ENCODE peak calls at places on chromosomes 5 and 9, in nine cellular contexts. One of them, this sample, is unnamed.

GRCh38 chr5:158139161-158139560 is 280.2 kb upstream of the CLINT1 start:
- DNase-seq in kidney epithelial cell: no peak
- DNase-seq in right atrium auricular region: no peak
- DNase-seq in H1: no peak
- DNase-seq in HCT116: no peak
- DNase-seq in lung: no peak
- DNase-seq in uterus: no peak
- DNase-seq in tibial artery: no peak
- DNase-seq in left ventricle myocardium inferior: no peak
- DNase-seq in this sample: peak

GRCh38 chr5:132540764-132541163 is 2.6 kb downstream of the IL5 start:
- DNase-seq in kidney epithelial cell: no peak
- DNase-seq in right atrium auricular region: no peak
- DNase-seq in H1: no peak
- DNase-seq in HCT116: no peak
- DNase-seq in lung: no peak
- DNase-seq in uterus: no peak
- DNase-seq in tibial artery: no peak
- DNase-seq in left ventricle myocardium inferior: no peak
- DNase-seq in this sample: no peak

GRCh38 chr9:18274693-18275092 is 199.3 kb upstream of the ADAMTSL1 start:
- DNase-seq in kidney epithelial cell: no peak
- DNase-seq in right atrium auricular region: no peak
- DNase-seq in H1: no peak
- DNase-seq in HCT116: no peak
- DNase-seq in lung: no peak
- DNase-seq in uterus: no peak
- DNase-seq in tibial artery: no peak
- DNase-seq in left ventricle myocardium inferior: no peak
- DNase-seq in this sample: no peak

GRCh38 chr5:6193315-6193714 is 185.0 kb downstream of the MED10 start:
- DNase-seq in kidney epithelial cell: no peak
- DNase-seq in right atrium auricular region: peak
- DNase-seq in H1: no peak
- DNase-seq in HCT116: no peak
- DNase-seq in lung: peak
- DNase-seq in uterus: no peak
- DNase-seq in tibial artery: no peak
- DNase-seq in left ventricle myocardium inferior: no peak
- DNase-seq in this sample: no peak

GRCh38 chr5:172550096-172550765 is 90.8 kb upstream of the NEURL1B start:
- DNase-seq in kidney epithelial cell: no peak
- DNase-seq in right atrium auricular region: no peak
- DNase-seq in H1: no peak
- DNase-seq in HCT116: no peak
- DNase-seq in lung: no peak
- DNase-seq in uterus: no peak
- DNase-seq in tibial artery: no peak
- DNase-seq in left ventricle myocardium inferior: no peak
- DNase-seq in this sample: no peak

GRCh38 chr5:858726-859125 is 7.9 kb upstream of the ZDHHC11 start:
- DNase-seq in kidney epithelial cell: no peak
- DNase-seq in right atrium auricular region: no peak
- DNase-seq in H1: no peak
- DNase-seq in HCT116: no peak
- DNase-seq in lung: no peak
- DNase-seq in uterus: no peak
- DNase-seq in tibial artery: no peak
- DNase-seq in left ventricle myocardium inferior: no peak
- DNase-seq in this sample: no peak

GRCh38 chr5:17951392-17952169 is 317.3 kb downstream of the TAF11L14 start:
- DNase-seq in kidney epithelial cell: no peak
- DNase-seq in right atrium auricular region: no peak
- DNase-seq in H1: peak
- DNase-seq in HCT116: no peak
- DNase-seq in lung: no peak
- DNase-seq in uterus: no peak
- DNase-seq in tibial artery: no peak
- DNase-seq in left ventricle myocardium inferior: no peak
- DNase-seq in this sample: no peak

GRCh38 chr9:76943071-76943470 is 37.2 kb upstream of the PRUNE2 start:
- DNase-seq in kidney epithelial cell: no peak
- DNase-seq in right atrium auricular region: no peak
- DNase-seq in H1: no peak
- DNase-seq in HCT116: no peak
- DNase-seq in lung: no peak
- DNase-seq in uterus: no peak
- DNase-seq in tibial artery: no peak
- DNase-seq in left ventricle myocardium inferior: no peak
- DNase-seq in this sample: no peak

GRCh38 chr5:143074414-143074996 is 304.3 kb downstream of the ARHGAP26 start:
- DNase-seq in kidney epithelial cell: no peak
- DNase-seq in right atrium auricular region: no peak
- DNase-seq in H1: no peak
- DNase-seq in HCT116: no peak
- DNase-seq in lung: no peak
- DNase-seq in uterus: no peak
- DNase-seq in tibial artery: no peak
- DNase-seq in left ventricle myocardium inferior: no peak
- DNase-seq in this sample: no peak

GRCh38 chr5:158770506-158770905 is 329.2 kb downstream of the EBF1 start:
- DNase-seq in kidney epithelial cell: no peak
- DNase-seq in right atrium auricular region: no peak
- DNase-seq in H1: peak
- DNase-seq in HCT116: peak
- DNase-seq in lung: no peak
- DNase-seq in uterus: no peak
- DNase-seq in tibial artery: no peak
- DNase-seq in left ventricle myocardium inferior: no peak
- DNase-seq in this sample: no peak

GRCh38 chr9:125472926-125473701 is 211.5 kb downstream of the GAPVD1 start:
- DNase-seq in kidney epithelial cell: no peak
- DNase-seq in right atrium auricular region: no peak
- DNase-seq in H1: no peak
- DNase-seq in HCT116: no peak
- DNase-seq in lung: peak
- DNase-seq in uterus: peak
- DNase-seq in tibial artery: no peak
- DNase-seq in left ventricle myocardium inferior: peak
- DNase-seq in this sample: peak

GRCh38 chr5:174399411-174399810 is 325.0 kb upstream of the MSX2 start:
- DNase-seq in kidney epithelial cell: no peak
- DNase-seq in right atrium auricular region: no peak
- DNase-seq in H1: no peak
- DNase-seq in HCT116: no peak
- DNase-seq in lung: no peak
- DNase-seq in uterus: no peak
- DNase-seq in tibial artery: no peak
- DNase-seq in left ventricle myocardium inferior: no peak
- DNase-seq in this sample: no peak

GRCh38 chr5:163385276-163385675 is 52.1 kb upstream of the CCNG1 start:
- DNase-seq in kidney epithelial cell: no peak
- DNase-seq in right atrium auricular region: peak
- DNase-seq in H1: no peak
- DNase-seq in HCT116: no peak
- DNase-seq in lung: no peak
- DNase-seq in uterus: no peak
- DNase-seq in tibial artery: peak
- DNase-seq in left ventricle myocardium inferior: peak
- DNase-seq in this sample: no peak

GRCh38 chr9:17807670-17808282 is 228.9 kb downstream of the SH3GL2 start:
- DNase-seq in kidney epithelial cell: no peak
- DNase-seq in right atrium auricular region: no peak
- DNase-seq in H1: no peak
- DNase-seq in HCT116: no peak
- DNase-seq in lung: no peak
- DNase-seq in uterus: no peak
- DNase-seq in tibial artery: no peak
- DNase-seq in left ventricle myocardium inferior: no peak
- DNase-seq in this sample: no peak

GRCh38 chr5:158634713-158635112 is 465.0 kb downstream of the EBF1 start:
- DNase-seq in kidney epithelial cell: no peak
- DNase-seq in right atrium auricular region: no peak
- DNase-seq in H1: no peak
- DNase-seq in HCT116: no peak
- DNase-seq in lung: no peak
- DNase-seq in uterus: no peak
- DNase-seq in tibial artery: no peak
- DNase-seq in left ventricle myocardium inferior: no peak
- DNase-seq in this sample: peak

GRCh38 chr5:2725957-2726356 is 25.5 kb downstream of the IRX2 start:
- DNase-seq in kidney epithelial cell: no peak
- DNase-seq in right atrium auricular region: no peak
- DNase-seq in H1: no peak
- DNase-seq in HCT116: no peak
- DNase-seq in lung: no peak
- DNase-seq in uterus: no peak
- DNase-seq in tibial artery: no peak
- DNase-seq in left ventricle myocardium inferior: no peak
- DNase-seq in this sample: no peak

GRCh38 chr9:75993434-75993833 is 103.0 kb downstream of the PCSK5 start:
- DNase-seq in kidney epithelial cell: peak
- DNase-seq in right atrium auricular region: no peak
- DNase-seq in H1: no peak
- DNase-seq in HCT116: peak
- DNase-seq in lung: no peak
- DNase-seq in uterus: no peak
- DNase-seq in tibial artery: no peak
- DNase-seq in left ventricle myocardium inferior: no peak
- DNase-seq in this sample: peak

GRCh38 chr9:106892632-106893031 is 29.7 kb downstream of the ZNF462 start:
- DNase-seq in kidney epithelial cell: peak
- DNase-seq in right atrium auricular region: no peak
- DNase-seq in H1: no peak
- DNase-seq in HCT116: peak
- DNase-seq in lung: peak
- DNase-seq in uterus: peak
- DNase-seq in tibial artery: no peak
- DNase-seq in left ventricle myocardium inferior: no peak
- DNase-seq in this sample: peak

GRCh38 chr9:127664678-127665507 is 41.9 kb upstream of the CFAP157 start:
- DNase-seq in kidney epithelial cell: no peak
- DNase-seq in right atrium auricular region: no peak
- DNase-seq in H1: no peak
- DNase-seq in HCT116: no peak
- DNase-seq in lung: no peak
- DNase-seq in uterus: no peak
- DNase-seq in tibial artery: no peak
- DNase-seq in left ventricle myocardium inferior: no peak
- DNase-seq in this sample: peak
- H3K4me3 ChIP-seq in kidney epithelial cell: no peak
- H3K4me3 ChIP-seq in right atrium auricular region: no peak
- H3K4me3 ChIP-seq in H1: no peak
- H3K4me3 ChIP-seq in HCT116: no peak
- H3K4me3 ChIP-seq in lung: no peak
- H3K4me3 ChIP-seq in uterus: no peak
- H3K4me3 ChIP-seq in tibial artery: no peak
- H3K4me3 ChIP-seq in left ventricle myocardium inferior: no peak
- H3K4me3 ChIP-seq in this sample: peak

GRCh38 chr5:116473706-116474105 is 100.9 kb downstream of the SEMA6A start:
- DNase-seq in kidney epithelial cell: no peak
- DNase-seq in right atrium auricular region: no peak
- DNase-seq in H1: no peak
- DNase-seq in HCT116: no peak
- DNase-seq in lung: no peak
- DNase-seq in uterus: no peak
- DNase-seq in tibial artery: no peak
- DNase-seq in left ventricle myocardium inferior: no peak
- DNase-seq in this sample: no peak

GRCh38 chr5:116476903-116477537 is 97.6 kb downstream of the SEMA6A start:
- DNase-seq in kidney epithelial cell: no peak
- DNase-seq in right atrium auricular region: no peak
- DNase-seq in H1: no peak
- DNase-seq in HCT116: no peak
- DNase-seq in lung: no peak
- DNase-seq in uterus: no peak
- DNase-seq in tibial artery: no peak
- DNase-seq in left ventricle myocardium inferior: no peak
- DNase-seq in this sample: no peak

GRCh38 chr5:116475232-116475828 is 99.3 kb downstream of the SEMA6A start:
- DNase-seq in kidney epithelial cell: no peak
- DNase-seq in right atrium auricular region: no peak
- DNase-seq in H1: no peak
- DNase-seq in HCT116: no peak
- DNase-seq in lung: no peak
- DNase-seq in uterus: no peak
- DNase-seq in tibial artery: no peak
- DNase-seq in left ventricle myocardium inferior: no peak
- DNase-seq in this sample: no peak

GRCh38 chr5:116468583-116468982 is 106.0 kb downstream of the SEMA6A start:
- DNase-seq in kidney epithelial cell: no peak
- DNase-seq in right atrium auricular region: no peak
- DNase-seq in H1: no peak
- DNase-seq in HCT116: no peak
- DNase-seq in lung: no peak
- DNase-seq in uterus: no peak
- DNase-seq in tibial artery: no peak
- DNase-seq in left ventricle myocardium inferior: no peak
- DNase-seq in this sample: no peak

GRCh38 chr5:116472274-116472673 is 102.3 kb downstream of the SEMA6A start:
- DNase-seq in kidney epithelial cell: no peak
- DNase-seq in right atrium auricular region: no peak
- DNase-seq in H1: no peak
- DNase-seq in HCT116: no peak
- DNase-seq in lung: no peak
- DNase-seq in uterus: no peak
- DNase-seq in tibial artery: no peak
- DNase-seq in left ventricle myocardium inferior: no peak
- DNase-seq in this sample: no peak
- TF ChIP-seq CTCF in kidney epithelial cell: no peak
- TF ChIP-seq CTCF in right atrium auricular region: no peak
- TF ChIP-seq CTCF in H1: no peak
- TF ChIP-seq CTCF in HCT116: no peak
- TF ChIP-seq CTCF in lung: no peak
- TF ChIP-seq CTCF in uterus: no peak
- TF ChIP-seq CTCF in tibial artery: no peak
- TF ChIP-seq CTCF in left ventricle myocardium inferior: no peak
- TF ChIP-seq CTCF in this sample: no peak

DNA sequence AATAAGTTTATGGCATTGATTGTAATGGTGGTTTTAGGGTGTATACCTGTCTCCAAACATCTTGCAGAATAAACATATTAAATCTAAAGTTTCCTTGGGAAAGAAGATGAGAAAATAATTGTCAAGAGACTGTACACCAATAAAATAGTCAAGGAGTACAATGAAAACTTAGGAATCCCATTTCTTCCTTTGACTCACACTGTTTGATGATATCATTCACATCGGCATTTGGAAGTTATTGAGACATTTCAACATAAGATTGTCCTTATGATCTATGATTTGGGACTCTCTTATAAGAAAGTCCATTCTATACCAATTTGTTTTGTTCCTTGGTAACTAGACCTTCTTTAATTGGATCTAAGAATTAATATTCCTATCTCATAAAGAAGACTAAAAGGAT is 482.7 kb downstream of the RAB3C start:
- DNase-seq in kidney epithelial cell: no peak
- DNase-seq in right atrium auricular region: no peak
- DNase-seq in H1: no peak
- DNase-seq in HCT116: no peak
- DNase-seq in lung: no peak
- DNase-seq in uterus: no peak
- DNase-seq in tibial artery: no peak
- DNase-seq in left ventricle myocardium inferior: no peak
- DNase-seq in this sample: peak
- H3K4me3 ChIP-seq in kidney epithelial cell: no peak
- H3K4me3 ChIP-seq in right atrium auricular region: no peak
- H3K4me3 ChIP-seq in H1: no peak
- H3K4me3 ChIP-seq in HCT116: no peak
- H3K4me3 ChIP-seq in lung: no peak
- H3K4me3 ChIP-seq in uterus: no peak
- H3K4me3 ChIP-seq in tibial artery: no peak
- H3K4me3 ChIP-seq in left ventricle myocardium inferior: no peak
- H3K4me3 ChIP-seq in this sample: no peak

GRCh38 chr9:12640021-12640587 is 53.1 kb upstream of the TYRP1 start:
- DNase-seq in kidney epithelial cell: peak
- DNase-seq in right atrium auricular region: no peak
- DNase-seq in H1: no peak
- DNase-seq in HCT116: peak
- DNase-seq in lung: no peak
- DNase-seq in uterus: no peak
- DNase-seq in tibial artery: no peak
- DNase-seq in left ventricle myocardium inferior: no peak
- DNase-seq in this sample: peak
- TF ChIP-seq CTCF in kidney epithelial cell: peak
- TF ChIP-seq CTCF in right atrium auricular region: peak
- TF ChIP-seq CTCF in H1: peak
- TF ChIP-seq CTCF in HCT116: peak
- TF ChIP-seq CTCF in lung: no peak
- TF ChIP-seq CTCF in uterus: no peak
- TF ChIP-seq CTCF in tibial artery: peak
- TF ChIP-seq CTCF in left ventricle myocardium inferior: peak
- TF ChIP-seq CTCF in this sample: peak

This sample was measured in foreskin fibroblast.